ENCODE peak calls at places on chromosome 13, in seven cellular contexts. U, Z, Y, D, X, H and A are unnamed samples. For H3K4me1, the result is how much of the 10 kb centered on the place peaks cover.

GRCh38 chr13:66859078-66859477 is 371.1 kb downstream of the PCDH9 start:
- DNase-seq in U (no peak), Z (no peak), Y (no peak), D (no peak), X (no peak), H (no peak), A (no peak)

GRCh38 chr13:85650613-85651012 is 148.6 kb downstream of the SLITRK6 start:
- DNase-seq in U (no peak), Z (no peak), Y (no peak), D (no peak), X (no peak), H (peak), A (no peak)

GRCh38 chr13:77022341-77022740 is 4.6 kb downstream of the FBXL3 start:
- DNase-seq in U (no peak), Z (no peak), Y (no peak), D (no peak), X (no peak), H (no peak), A (no peak)

GRCh38 chr13:97856001-97856675 is 97.3 kb upstream of the IPO5 start:
- DNase-seq in U (no peak), Z (no peak), Y (no peak), D (peak), X (peak), H (no peak), A (no peak)

GRCh38 chr13:82758056-82758455 is 1124.2 kb downstream of the SLITRK1 start:
- DNase-seq in U (no peak), Z (no peak), Y (no peak), D (no peak), X (no peak), H (peak), A (no peak)

GRCh38 chr13:59409211-59409610 is 754.5 kb downstream of the DIAPH3 start:
- DNase-seq in U (no peak), Z (no peak), Y (peak), D (no peak), X (peak), H (no peak), A (no peak)

GRCh38 chr13:51579676-51580075 is 4.6 kb upstream of the WDFY2 start:
- DNase-seq in U (no peak), Z (no peak), Y (no peak), D (no peak), X (no peak), H (no peak), A (no peak)

GRCh38 chr13:48437381-48437780 is 24.5 kb upstream of the LPAR6 start:
- DNase-seq in U (no peak), Z (no peak), Y (peak), D (no peak), X (peak), H (no peak), A (no peak)

GRCh38 chr13:32228330-32229041 is 86.7 kb downstream of the ZAR1L start:
- DNase-seq in U (no peak), Z (no peak), Y (no peak), D (no peak), X (peak), H (peak), A (no peak)

GRCh38 chr13:32229443-32229842 is 85.7 kb downstream of the ZAR1L start:
- DNase-seq in U (no peak), Z (no peak), Y (no peak), D (no peak), X (peak), H (no peak), A (no peak)

GRCh38 chr13:32222046-32222676 is 93.0 kb downstream of the ZAR1L start:
- DNase-seq in U (no peak), Z (no peak), Y (no peak), D (no peak), X (no peak), H (no peak), A (no peak)

GRCh38 chr13:32224916-32225315 is 90.2 kb downstream of the ZAR1L start:
- DNase-seq in U (no peak), Z (no peak), Y (no peak), D (no peak), X (peak), H (no peak), A (no peak)

GRCh38 chr13:32225494-32225931 is 89.7 kb downstream of the ZAR1L start:
- DNase-seq in U (no peak), Z (no peak), Y (no peak), D (no peak), X (peak), H (no peak), A (no peak)
- H3K27ac ChIP-seq in U (no peak), Z (no peak), Y (no peak), D (no peak), X (peak), H (no peak), A (no peak)

GRCh38 chr13:33349996-33350826 is 64.7 kb upstream of the STARD13 start:
- DNase-seq in U (no peak), Z (no peak), Y (peak), D (peak), X (peak), H (peak), A (no peak)
- H3K4me3 ChIP-seq in U (no peak), Z (peak), Y (peak), D (peak), X (peak), H (peak), A (no peak)

DNA sequence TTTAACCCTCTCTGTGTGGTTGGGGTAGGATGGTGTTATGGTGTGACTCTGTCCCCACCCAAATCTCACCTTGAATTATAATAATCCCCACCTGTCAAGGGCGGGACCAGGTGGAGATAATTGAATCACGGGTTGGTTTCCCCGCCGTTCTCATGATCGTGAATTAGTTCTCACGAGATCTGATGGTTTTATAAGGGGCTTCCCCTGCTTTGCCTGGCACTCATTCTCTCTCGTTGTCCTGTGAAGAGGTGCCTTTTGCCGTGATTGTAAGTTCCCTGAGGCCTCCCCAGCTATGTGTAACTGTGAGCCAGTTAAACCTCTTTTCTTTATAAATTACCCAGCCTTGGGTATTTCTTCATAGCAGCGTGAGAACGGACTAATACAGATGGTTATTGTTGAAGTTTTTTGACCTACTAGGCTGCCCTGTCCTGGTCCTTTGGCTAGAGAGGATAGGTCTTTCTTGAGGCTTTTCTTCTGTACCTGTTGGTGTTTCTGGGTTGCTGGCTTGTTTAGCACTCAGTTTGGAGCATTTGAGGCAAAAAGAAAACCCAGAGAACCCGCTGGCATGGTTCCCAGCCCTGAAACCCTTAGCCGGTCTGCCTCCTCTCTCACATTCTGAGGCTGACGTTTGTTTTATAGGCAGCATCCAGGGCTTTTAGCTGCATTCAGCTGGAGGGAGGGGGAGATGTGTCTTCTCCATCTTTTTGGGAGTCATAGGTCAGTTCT is 69.0 kb downstream of the ARHGEF7 start:
- DNase-seq in U (peak), Z (no peak), Y (no peak), D (no peak), X (no peak), H (no peak), A (no peak)
- H3K4me1 ChIP-seq in U (half or more), Z (under half), Y (under half), D (under half), X (under half), H (under half), A (half or more)

GRCh38 chr13:113098163-113098732 is 7.3 kb upstream of the F7 start:
- DNase-seq in U (no peak), Z (no peak), Y (no peak), D (no peak), X (peak), H (no peak), A (no peak)
- H3K27ac ChIP-seq in U (no peak), Z (no peak), Y (no peak), D (no peak), X (no peak), H (no peak), A (no peak)

GRCh38 chr13:31773538-31773937 is 34.2 kb downstream of the RXFP2 start:
- DNase-seq in U (no peak), Z (no peak), Y (no peak), D (no peak), X (peak), H (no peak), A (no peak)
- H3K4me3 ChIP-seq in U (no peak), Z (no peak), Y (no peak), D (peak), X (no peak), H (no peak), A (no peak)

DNA sequence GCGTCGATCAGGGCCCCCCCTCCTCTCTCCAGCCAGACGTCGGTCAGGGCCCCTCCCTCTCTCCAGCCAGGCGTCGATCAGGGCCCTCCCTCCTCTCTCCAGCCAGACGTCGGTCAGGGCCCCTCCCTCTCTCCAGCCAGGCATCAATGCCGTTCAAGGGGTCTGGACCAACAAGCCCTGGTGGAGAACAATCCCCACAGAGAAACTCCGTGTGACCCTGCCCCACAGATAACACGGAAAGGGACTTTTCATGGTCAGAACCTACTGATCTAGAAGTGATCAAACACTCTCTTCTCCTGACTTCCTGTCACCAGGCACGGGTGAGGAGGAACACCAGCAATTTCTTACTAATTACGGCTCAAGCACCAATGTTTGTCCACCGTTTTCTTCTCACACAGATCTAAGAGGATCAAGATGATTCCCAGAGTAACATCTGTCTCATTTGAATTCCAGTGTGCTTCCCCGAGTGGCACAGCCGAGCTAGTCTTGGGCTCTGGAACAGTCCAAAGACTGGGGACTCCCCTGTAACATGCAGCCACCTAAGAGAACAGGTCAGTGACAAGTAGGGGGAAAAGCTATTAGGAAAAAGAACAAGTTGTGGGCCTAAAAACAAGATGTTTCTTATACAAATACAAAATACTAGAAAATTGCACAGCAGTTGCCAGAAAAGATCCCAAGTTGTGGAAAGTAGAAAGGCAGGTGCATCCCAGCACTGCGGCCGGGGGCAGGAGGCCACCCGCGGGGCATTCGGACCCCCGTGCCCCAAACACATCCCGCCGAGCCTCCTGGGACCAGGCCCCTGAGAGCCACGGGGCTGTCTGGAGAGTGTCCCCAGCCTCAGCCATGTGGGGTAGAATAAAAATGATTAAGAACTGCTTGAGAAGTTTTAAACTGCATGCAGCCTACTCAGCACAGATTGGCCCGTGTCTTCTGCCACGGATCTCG is 11.7 kb downstream of the RASA3 start:
- DNase-seq in U (no peak), Z (no peak), Y (no peak), D (no peak), X (no peak), H (no peak), A (no peak)
- H3K4me1 ChIP-seq in U (half or more), Z (half or more), Y (under half), D (under half), X (half or more), H (under half), A (half or more)

DNA sequence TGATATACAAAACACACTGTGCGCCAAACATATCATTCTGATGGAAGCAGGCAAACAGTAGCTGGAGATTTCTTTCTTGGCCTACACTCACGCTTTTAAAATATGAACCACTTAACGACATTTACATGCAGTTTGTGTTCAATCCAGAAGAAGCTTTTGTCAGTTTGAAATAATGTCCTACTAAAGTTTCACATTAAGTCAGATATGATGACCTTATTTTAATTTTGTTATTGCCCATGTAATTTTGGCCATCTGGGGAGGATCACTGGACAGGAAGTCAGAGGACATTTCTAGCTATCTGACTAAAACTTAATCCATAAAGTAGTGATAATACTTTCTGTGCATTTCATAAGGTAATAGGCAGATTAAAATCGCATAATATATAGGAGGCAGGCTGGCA is 98.1 kb downstream of the DCLK1 start:
- DNase-seq in U (no peak), Z (no peak), Y (no peak), D (no peak), X (no peak), H (no peak), A (no peak)
- H3K27ac ChIP-seq in U (no peak), Z (no peak), Y (no peak), D (no peak), X (no peak), H (no peak), A (no peak)